ENCODE peak calls at places on chromosomes 12 and 14, in six cellular contexts. G, A, N, I, J and Q are unnamed samples. For H3K36me3 and H3K27me3, the result is how much of the 10 kb centered on the place peaks cover.

GRCh38 chr14:96592591-96593388 is 90.6 kb downstream of the PAPOLA start:
- DNase-seq in G (peak), A (peak), N (no peak), I (no peak), J (peak), Q (peak)

GRCh38 chr12:53380797-53381738 is 1.1 kb downstream of the SP1 start:
- DNase-seq in G (peak), A (peak), N (peak), I (peak), J (peak), Q (no peak)

GRCh38 chr14:99742509-99743487 is 50.4 kb upstream of the EML1 start:
- DNase-seq in G (no peak), A (no peak), N (no peak), I (no peak), J (no peak), Q (no peak)

GRCh38 chr12:124125472-124125871 is 152.5 kb downstream of the ZNF664 start:
- DNase-seq in G (no peak), A (no peak), N (no peak), I (peak), J (no peak), Q (no peak)

GRCh38 chr12:47636908-47637780 is 68.7 kb downstream of the RPAP3 start:
- DNase-seq in G (no peak), A (peak), N (peak), I (peak), J (peak), Q (no peak)

GRCh38 chr14:95237956-95238355 is 80.6 kb upstream of the DICER1 start:
- DNase-seq in G (no peak), A (no peak), N (no peak), I (no peak), J (no peak), Q (no peak)

GRCh38 chr12:109759076-109759420 is 45.4 kb downstream of the FAM222A start:
- DNase-seq in G (no peak), A (no peak), N (no peak), I (no peak), J (no peak), Q (no peak)

GRCh38 chr12:33830070-33830469 is 192.2 kb upstream of the ALG10 start:
- DNase-seq in G (no peak), A (no peak), N (no peak), I (no peak), J (no peak), Q (no peak)

GRCh38 chr14:22558221-22558913 is 30.7 kb downstream of the DAD1 start:
- DNase-seq in G (no peak), A (no peak), N (peak), I (no peak), J (peak), Q (no peak)

GRCh38 chr12:116321913-116322312 is 44.4 kb upstream of the MED13L start:
- DNase-seq in G (no peak), A (no peak), N (no peak), I (no peak), J (no peak), Q (no peak)

GRCh38 chr12:130922584-130922983 is 31.1 kb upstream of the ADGRD1 start:
- DNase-seq in G (no peak), A (no peak), N (no peak), I (no peak), J (no peak), Q (no peak)

GRCh38 chr14:91369628-91370445 is 47.8 kb downstream of the CCDC88C start:
- DNase-seq in G (no peak), A (peak), N (no peak), I (no peak), J (no peak), Q (no peak)

GRCh38 chr14:49303952-49304516 is 282.1 kb downstream of the RPS29 start:
- DNase-seq in G (peak), A (no peak), N (peak), I (peak), J (peak), Q (peak)

GRCh38 chr12:51321882-51322281 is 2.1 kb downstream of the BIN2 start:
- DNase-seq in G (no peak), A (peak), N (no peak), I (no peak), J (no peak), Q (no peak)

GRCh38 chr14:71163842-71164500 is 256.7 kb downstream of the PCNX1 start:
- DNase-seq in G (no peak), A (no peak), N (no peak), I (no peak), J (no peak), Q (no peak)

GRCh38 chr12:26121841-26122680 is 2.8 kb downstream of the BHLHE41 start:
- DNase-seq in G (peak), A (no peak), N (peak), I (peak), J (peak), Q (no peak)

GRCh38 chr14:74492413-74493342 is at the start of gene NPC2:
- DNase-seq in G (no peak), A (no peak), N (no peak), I (peak), J (no peak), Q (no peak)

GRCh38 chr14:68291820-68292219 is 472.2 kb downstream of the RAD51B start:
- DNase-seq in G (no peak), A (no peak), N (peak), I (no peak), J (peak), Q (no peak)

GRCh38 chr14:43418314-43418713 is 1088.8 kb downstream of the FSCB start:
- DNase-seq in G (no peak), A (no peak), N (no peak), I (no peak), J (no peak), Q (no peak)

GRCh38 chr12:131153956-131154355 is 200.2 kb downstream of the ADGRD1 start:
- DNase-seq in G (no peak), A (no peak), N (no peak), I (no peak), J (no peak), Q (no peak)

GRCh38 chr14:30638926-30639325 is 16.8 kb downstream of the SCFD1 start:
- DNase-seq in G (no peak), A (peak), N (no peak), I (no peak), J (no peak), Q (no peak)
- H3K36me3 ChIP-seq in G (under half), A (under half), N (under half), I (half or more), J (under half), Q (under half)

GRCh38 chr14:28875937-28876910 is 109.6 kb downstream of the FOXG1 start:
- DNase-seq in G (no peak), A (no peak), N (peak), I (no peak), J (no peak), Q (peak)
- H3K27me3 ChIP-seq in G (under half), A (under half), N (under half), I (under half), J (under half), Q (under half)

DNA sequence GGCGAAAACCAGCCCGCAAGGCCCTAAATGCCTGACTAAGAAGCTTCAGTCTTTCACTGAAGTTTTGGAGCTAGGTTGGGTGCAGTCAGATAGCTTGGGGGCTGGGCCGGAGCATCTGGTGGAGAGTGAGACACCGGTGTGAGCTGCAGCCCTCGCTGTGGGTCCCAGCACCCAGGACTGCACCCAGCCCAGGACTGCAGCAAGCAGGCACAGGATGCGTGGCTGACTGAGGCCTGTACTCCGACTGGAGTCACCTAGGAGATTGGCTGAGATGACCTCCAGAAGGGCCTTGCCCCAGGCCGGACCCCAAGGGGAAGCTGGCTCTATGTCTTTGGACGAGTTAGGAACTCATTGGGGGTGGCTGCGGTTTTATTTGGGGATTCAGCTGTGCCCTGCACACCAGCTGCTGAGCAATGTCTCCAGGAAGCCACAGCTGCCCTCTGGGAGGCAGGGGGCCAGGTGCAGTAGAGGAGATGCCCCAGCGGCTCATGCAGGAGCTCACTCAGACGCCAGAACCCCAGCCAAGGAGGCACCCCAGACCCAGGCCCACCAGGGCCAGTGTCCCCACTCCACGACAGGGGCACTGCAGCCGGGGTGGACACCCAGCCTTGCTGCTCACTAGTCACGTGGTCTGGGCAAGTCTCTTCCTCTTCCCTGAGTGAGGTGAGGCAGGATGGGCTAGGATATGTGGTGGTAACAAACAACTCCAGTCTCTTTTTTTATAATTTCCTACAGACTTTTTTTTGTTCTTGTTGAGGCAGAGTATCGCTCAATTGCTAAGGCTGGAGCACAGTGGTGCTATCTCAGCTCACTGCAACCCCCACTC is 31.8 kb upstream of the RCOR1 start:
- DNase-seq in G (no peak), A (no peak), N (no peak), I (no peak), J (no peak), Q (no peak)
- H3K18ac ChIP-seq in G (no peak), A (no peak), N (no peak), I (no peak), J (peak), Q (peak)

GRCh38 chr12:118125743-118126118 is 10.2 kb upstream of the PEBP1 start:
- DNase-seq in G (no peak), A (no peak), N (no peak), I (no peak), J (no peak), Q (no peak)
- H3K36me3 ChIP-seq in G (under half), A (under half), N (under half), I (under half), J (under half), Q (under half)